ENCODE peak calls at places on chromosomes 6 and 20, in six cellular contexts. Z, P, X, D, B and K are unnamed samples.
A peak's percentile ranks its signal among the peaks of the same experiment; 100 is the strongest.

GRCh38 chr20:7540018-7540417 is 400.2 kb downstream of the HAO1 start:
- DNase-seq in Z (no peak), P (no peak), X (no peak), D (no peak), B (no peak), K (no peak)

GRCh38 chr6:152573762-152574161 is 63.4 kb downstream of the SYNE1 start:
- DNase-seq in Z (no peak), P (no peak), X (no peak), D (no peak), B (peak; percentile 36), K (no peak)

GRCh38 chr20:52289956-52290355 is 98.4 kb upstream of the ZFP64 start:
- DNase-seq in Z (no peak), P (no peak), X (no peak), D (no peak), B (no peak), K (no peak)

GRCh38 chr6:166512567-166512966 is 73.9 kb downstream of the RAMACL start:
- DNase-seq in Z (no peak), P (no peak), X (peak; percentile 22), D (no peak), B (no peak), K (no peak)

GRCh38 chr6:37587776-37588744 is 88.4 kb upstream of the CCDC167 start:
- DNase-seq in Z (no peak), P (no peak), X (no peak), D (no peak), B (no peak), K (no peak)

GRCh38 chr6:69294862-69295261 is 501.9 kb downstream of the LMBRD1 start:
- DNase-seq in Z (no peak), P (no peak), X (no peak), D (no peak), B (no peak), K (no peak)

GRCh38 chr6:8389034-8389818 is 46.1 kb downstream of the SLC35B3 start:
- DNase-seq in Z (no peak), P (no peak), X (no peak), D (no peak), B (no peak), K (no peak)

GRCh38 chr6:15413558-15414257 is 167.8 kb downstream of the JARID2 start:
- DNase-seq in Z (no peak), P (peak; percentile 32), X (no peak), D (no peak), B (peak; percentile 22), K (peak; percentile 71)

GRCh38 chr6:72048080-72048479 is 161.7 kb downstream of the RIMS1 start:
- DNase-seq in Z (no peak), P (no peak), X (no peak), D (no peak), B (no peak), K (no peak)

GRCh38 chr6:56899311-56899710 is 55.6 kb upstream of the BEND6 start:
- DNase-seq in Z (no peak), P (no peak), X (no peak), D (no peak), B (peak; percentile 72), K (peak; percentile 77)

GRCh38 chr6:134880487-134881190 is 69.3 kb downstream of the ALDH8A1 start:
- DNase-seq in Z (no peak), P (no peak), X (no peak), D (no peak), B (no peak), K (peak; percentile 63)

GRCh38 chr6:15751721-15752350 is 89.0 kb upstream of the DTNBP1 start:
- DNase-seq in Z (no peak), P (no peak), X (no peak), D (no peak), B (no peak), K (no peak)

GRCh38 chr20:50020283-50020682 is 37.5 kb downstream of the SNAI1 start:
- DNase-seq in Z (peak; percentile 55), P (peak; percentile 24), X (no peak), D (no peak), B (peak; percentile 66), K (no peak)

GRCh38 chr20:37295001-37295400 is 5.5 kb downstream of the MANBAL start:
- DNase-seq in Z (peak; percentile 94), P (peak; percentile 98), X (peak; percentile 59), D (no peak), B (peak; percentile 99), K (peak; percentile 95)

GRCh38 chr6:41040101-41040910 is 1.3 kb upstream of the UNC5CL start:
- DNase-seq in Z (peak; percentile 84), P (no peak), X (peak; percentile 84), D (no peak), B (peak; percentile 20), K (no peak)

GRCh38 chr6:169162968-169163903 is 90.4 kb downstream of the THBS2 start:
- DNase-seq in Z (peak; percentile 66), P (peak; percentile 94), X (peak; percentile 44), D (no peak), B (peak; percentile 100), K (peak; percentile 98)

GRCh38 chr6:35363293-35363750 is 21.0 kb downstream of the PPARD start:
- DNase-seq in Z (no peak), P (peak; percentile 93), X (no peak), D (no peak), B (peak; percentile 68), K (no peak)

GRCh38 chr6:170102038-170102437 is 188.8 kb downstream of the DLL1 start:
- DNase-seq in Z (no peak), P (no peak), X (no peak), D (peak; percentile 30), B (no peak), K (no peak)

GRCh38 chr6:88174906-88175305 is 8.8 kb upstream of the CNR1 start:
- DNase-seq in Z (no peak), P (no peak), X (no peak), D (no peak), B (no peak), K (no peak)

GRCh38 chr6:134420638-134421181 is 102.8 kb upstream of the SGK1 start:
- DNase-seq in Z (peak; percentile 75), P (peak; percentile 78), X (no peak), D (no peak), B (peak; percentile 86), K (peak; percentile 90)

GRCh38 chr6:16521528-16521927 is 239.7 kb downstream of the ATXN1 start:
- DNase-seq in Z (no peak), P (no peak), X (no peak), D (no peak), B (no peak), K (no peak)

GRCh38 chr6:156916108-156916801 is 139.1 kb downstream of the ARID1B start:
- DNase-seq in Z (no peak), P (no peak), X (no peak), D (no peak), B (peak; percentile 24), K (no peak)

GRCh38 chr20:12086359-12086758 is 168.7 kb downstream of the BTBD3 start:
- DNase-seq in Z (no peak), P (peak; percentile 8), X (no peak), D (no peak), B (peak; percentile 28), K (peak; percentile 18)

GRCh38 chr6:73506246-73506645 is 14.6 kb downstream of the EEF1A1 start:
- DNase-seq in Z (no peak), P (no peak), X (no peak), D (no peak), B (no peak), K (no peak)

GRCh38 chr20:833121-833449 is 430 bp upstream of the FAM110A start:
- DNase-seq in Z (no peak), P (no peak), X (no peak), D (no peak), B (no peak), K (no peak)

GRCh38 chr6:93902517-93902916 is 483.2 kb upstream of the EPHA7 start:
- DNase-seq in Z (no peak), P (no peak), X (no peak), D (no peak), B (no peak), K (no peak)

GRCh38 chr6:163438940-163439335 is 24.4 kb downstream of the QKI start:
- DNase-seq in Z (no peak), P (no peak), X (peak; percentile 30), D (no peak), B (no peak), K (no peak)

GRCh38 chr20:64049887-64050260 is 435 bp upstream of the SOX18 start:
- DNase-seq in Z (no peak), P (no peak), X (no peak), D (no peak), B (no peak), K (no peak)

GRCh38 chr20:2838170-2838797 is 2.2 kb downstream of the PCED1A start:
- DNase-seq in Z (no peak), P (no peak), X (no peak), D (no peak), B (no peak), K (no peak)

GRCh38 chr6:28542440-28543293 is 17.0 kb downstream of the GPX5 start:
- DNase-seq in Z (peak; percentile 93), P (peak; percentile 85), X (peak; percentile 77), D (peak; percentile 82), B (peak; percentile 93), K (peak; percentile 91)
- TF ChIP-seq CTCF in Z (peak; percentile 60), P (peak; percentile 74), X (peak; percentile 44), D (peak; percentile 66), B (peak; percentile 37), K (peak; percentile 35)

GRCh38 chr20:35013421-35014411 is 58.0 kb downstream of the MYH7B start:
- DNase-seq in Z (no peak), P (no peak), X (no peak), D (peak; percentile 34), B (no peak), K (no peak)
- TF ChIP-seq CTCF in Z (no peak), P (no peak), X (no peak), D (no peak), B (no peak), K (no peak)

GRCh38 chr20:43096471-43096870 is 93.2 kb downstream of the PTPRT start:
- DNase-seq in Z (no peak), P (no peak), X (no peak), D (peak; percentile 39), B (no peak), K (no peak)

DNA sequence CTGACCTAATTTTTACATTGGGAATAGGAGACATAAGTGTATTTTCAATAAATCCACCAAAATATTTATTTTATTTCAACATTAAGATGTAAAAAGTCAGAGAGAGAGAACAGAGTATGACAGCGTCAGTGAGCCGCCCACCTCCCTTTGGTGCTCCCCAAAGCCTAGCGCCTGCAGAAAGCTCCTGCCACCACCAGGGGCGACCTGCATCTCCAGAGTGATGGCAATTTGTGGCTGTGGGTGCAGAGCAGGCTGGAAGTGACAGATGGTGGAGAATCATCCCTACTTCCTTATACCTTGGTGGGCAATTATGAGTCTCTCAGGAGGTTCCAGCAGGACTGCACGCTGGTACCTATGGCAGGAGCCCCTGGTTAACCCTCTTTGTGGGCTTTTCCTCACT is 87.3 kb downstream of the PTPRT start:
- DNase-seq in Z (peak; percentile 4), P (no peak), X (peak; percentile 28), D (no peak), B (no peak), K (no peak)
- TF ChIP-seq CTCF in Z (no peak), P (no peak), X (no peak), D (no peak), B (no peak), K (no peak)

GRCh38 chr6:52104979-52105378 is 17.6 kb upstream of the PKHD1 start:
- DNase-seq in Z (no peak), P (no peak), X (no peak), D (no peak), B (no peak), K (peak; percentile 5)
- TF ChIP-seq CTCF in Z (no peak), P (no peak), X (no peak), D (no peak), B (no peak), K (no peak)

GRCh38 chr6:115969207-115969929 is 91.3 kb downstream of the FRK start:
- DNase-seq in Z (peak; percentile 3), P (peak; percentile 1), X (peak; percentile 3), D (no peak), B (peak; percentile 4), K (peak; percentile 3)
- TF ChIP-seq CTCF in Z (no peak), P (no peak), X (no peak), D (no peak), B (no peak), K (no peak)